ENCODE peak calls at places on chromosomes 13 and 19, in ten cellular contexts. F, Y, Q, E, L, Z, K, G, P and M are unnamed samples.

GRCh38 chr19:39167461-39168257 is 29.1 kb upstream of the NCCRP1 start:
- DNase-seq in Y (no peak), G (no peak), Q (no peak), Z (no peak), P (no peak), E (no peak), F (no peak), L (no peak), K (no peak), M (peak)

GRCh38 chr19:29622191-29623070 is 16.3 kb downstream of the POP4 start:
- DNase-seq in L (no peak), Q (no peak), K (no peak), P (no peak), F (no peak), E (no peak), G (peak), Y (peak), Z (no peak), M (no peak)

GRCh38 chr13:65497265-65497664 is 1732.9 kb downstream of the PCDH9 start:
- DNase-seq in K (peak), P (peak), Q (no peak), Y (no peak), E (no peak), Z (no peak), L (peak), F (peak), G (no peak), M (no peak)

GRCh38 chr19:16944626-16945363 is 56.0 kb downstream of the F2RL3 start:
- DNase-seq in P (no peak), Y (no peak), Z (peak), F (no peak), L (no peak), Q (no peak), G (no peak), E (no peak), K (no peak), M (no peak)

GRCh38 chr19:56155124-56155687 is 14.1 kb downstream of the ZNF444 start:
- DNase-seq in K (peak), E (no peak), P (no peak), Y (peak), L (no peak), Z (no peak), G (no peak), Q (no peak), F (no peak), M (no peak)

GRCh38 chr13:105804561-105805190 is 730.8 kb downstream of the EFNB2 start:
- DNase-seq in F (no peak), E (no peak), P (peak), Q (peak), Y (no peak), K (no peak), L (peak), Z (peak), G (no peak), M (no peak)

GRCh38 chr19:4052114-4052992 is 14.3 kb downstream of the ZBTB7A start:
- DNase-seq in K (peak), G (no peak), Q (peak), Z (no peak), Y (no peak), P (no peak), L (peak), F (no peak), E (no peak), M (peak)

GRCh38 chr13:76745246-76746200 is 140.7 kb downstream of the KCTD12 start:
- DNase-seq in Q (no peak), Y (no peak), P (no peak), L (no peak), F (no peak), E (no peak), Z (no peak), K (no peak), G (no peak), M (no peak)

GRCh38 chr19:35231956-35232746 is 3.6 kb upstream of the FAM187B start:
- DNase-seq in Q (no peak), E (no peak), P (no peak), Z (no peak), Y (no peak), L (no peak), F (no peak), G (no peak), K (no peak), M (no peak)

GRCh38 chr13:28448959-28449358 is 46.0 kb downstream of the FLT1 start:
- DNase-seq in P (no peak), L (no peak), Z (no peak), Q (no peak), G (no peak), E (no peak), Y (no peak), F (no peak), K (no peak), M (no peak)

GRCh38 chr13:76462003-76462402 is 424.2 kb downstream of the KCTD12 start:
- DNase-seq in P (no peak), L (peak), F (no peak), E (no peak), Q (peak), G (no peak), Y (no peak), Z (no peak), K (no peak), M (no peak)

GRCh38 chr13:50323440-50324070 is 308.3 kb downstream of the KCNRG start:
- DNase-seq in F (peak), Q (peak), E (no peak), L (peak), K (no peak), Y (no peak), Z (no peak), G (no peak), P (peak), M (no peak)

GRCh38 chr13:75055296-75055695 is 426.7 kb downstream of the TBC1D4 start:
- DNase-seq in P (no peak), F (no peak), G (no peak), E (no peak), Y (no peak), Z (no peak), Q (no peak), K (no peak), L (no peak), M (no peak)

GRCh38 chr13:97068146-97068545 is 73.9 kb upstream of the OXGR1 start:
- DNase-seq in Q (peak), K (no peak), E (no peak), G (no peak), Z (no peak), F (no peak), L (peak), Y (no peak), P (no peak), M (no peak)

GRCh38 chr19:15291089-15291488 is 41.2 kb downstream of the BRD4 start:
- DNase-seq in F (no peak), G (peak), Z (no peak), K (no peak), E (no peak), Y (no peak), L (peak), P (no peak), Q (no peak), M (no peak)

GRCh38 chr19:55912916-55913315 is 19.2 kb downstream of the NLRP13 start:
- DNase-seq in P (no peak), Z (no peak), Y (no peak), F (no peak), G (no peak), L (no peak), Q (no peak), E (no peak), K (no peak), M (no peak)

GRCh38 chr13:45770886-45771285 is 68.8 kb downstream of the CBY2 start:
- DNase-seq in L (no peak), G (no peak), P (no peak), F (no peak), E (no peak), K (no peak), Q (no peak), Z (no peak), Y (no peak), M (no peak)

GRCh38 chr19:10636304-10636972 is 11.1 kb downstream of the SLC44A2 start:
- DNase-seq in G (no peak), F (no peak), E (no peak), Q (no peak), L (no peak), Z (no peak), K (no peak), Y (no peak), P (no peak), M (no peak)

GRCh38 chr19:5153601-5154128 is 184.8 kb downstream of the KDM4B start:
- DNase-seq in P (no peak), F (no peak), Y (no peak), L (no peak), E (no peak), K (no peak), Q (no peak), G (peak), Z (no peak), M (no peak)

GRCh38 chr19:33794578-33795369 is 1.9 kb upstream of the KCTD15 start:
- DNase-seq in Q (no peak), F (no peak), Y (peak), E (no peak), P (no peak), L (no peak), Z (no peak), G (no peak), K (no peak), M (peak)

GRCh38 chr19:12868540-12869112 is 12.6 kb downstream of the DNASE2 start:
- DNase-seq in K (peak), P (no peak), Z (no peak), E (no peak), F (no peak), L (no peak), G (no peak), Q (no peak), Y (no peak), M (no peak)

GRCh38 chr13:106532111-106532929 is 3.1 kb downstream of the EFNB2 start:
- DNase-seq in L (peak), P (no peak), Y (peak), E (no peak), Q (peak), F (no peak), Z (no peak), K (no peak), G (peak), M (no peak)

GRCh38 chr19:4326837-4327251 is 11.8 kb downstream of the STAP2 start:
- DNase-seq in F (no peak), K (no peak), L (no peak), Z (no peak), E (no peak), Q (no peak), P (no peak), G (peak), Y (peak), M (peak)

GRCh38 chr13:26961890-26962615 is 201.5 kb upstream of the GPR12 start:
- DNase-seq in P (no peak), K (no peak), E (no peak), L (no peak), G (no peak), Z (no peak), Y (no peak), F (no peak), Q (no peak), M (no peak)

DNA sequence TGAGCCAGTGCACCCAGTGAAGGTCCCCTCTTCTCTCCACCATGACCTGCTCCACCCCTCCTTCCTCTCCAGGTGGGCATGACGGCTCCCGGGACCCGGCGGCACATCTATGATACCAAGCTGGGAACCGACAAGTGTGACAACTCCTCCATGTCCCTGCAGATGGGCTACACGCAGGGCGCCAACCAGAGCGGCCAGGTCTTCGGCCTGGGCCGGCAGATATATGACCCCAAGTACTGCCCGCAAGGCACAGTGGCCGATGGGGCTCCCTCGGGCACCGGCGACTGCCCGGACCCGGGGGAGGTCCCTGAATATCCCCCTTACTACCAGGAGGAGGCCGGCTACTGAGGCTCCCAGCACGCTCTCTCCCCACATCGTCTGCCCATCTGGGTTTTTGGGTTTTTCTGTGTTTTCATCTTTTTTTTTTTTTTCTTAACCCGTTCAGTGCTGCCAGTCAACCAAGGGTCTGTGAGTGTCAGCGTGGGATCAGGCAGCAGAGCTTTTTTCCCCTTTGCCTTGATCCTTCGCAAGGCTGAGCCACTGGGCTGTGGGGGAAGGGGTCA is 2.3 kb upstream of the ABCA7 start:
- DNase-seq in G (peak), K (no peak), Q (no peak), Y (no peak), P (no peak), L (no peak), F (no peak), Z (no peak), E (no peak), M (no peak)
- H3K4me3 ChIP-seq in G (no peak), K (no peak), Q (no peak), Y (no peak), P (no peak), L (no peak), F (no peak), Z (no peak), E (no peak), M (no peak)

GRCh38 chr19:47673426-47673825 is 39.8 kb upstream of the EHD2 start:
- DNase-seq in L (no peak), G (no peak), Q (no peak), K (no peak), Y (no peak), Z (no peak), E (no peak), P (no peak), F (no peak), M (no peak)

GRCh38 chr19:47674548-47674947 is 38.7 kb upstream of the EHD2 start:
- DNase-seq in P (no peak), L (no peak), G (no peak), Z (no peak), Y (no peak), F (no peak), E (no peak), Q (no peak), K (no peak), M (no peak)

GRCh38 chr19:47676811-47677210 is 36.4 kb upstream of the EHD2 start:
- DNase-seq in K (no peak), Z (no peak), F (no peak), Y (no peak), L (no peak), P (no peak), Q (no peak), G (no peak), E (no peak), M (no peak)

GRCh38 chr19:47675859-47676258 is 37.4 kb upstream of the EHD2 start:
- DNase-seq in Q (no peak), F (no peak), P (no peak), Y (no peak), G (no peak), E (no peak), Z (no peak), K (no peak), L (no peak), M (no peak)

DNA sequence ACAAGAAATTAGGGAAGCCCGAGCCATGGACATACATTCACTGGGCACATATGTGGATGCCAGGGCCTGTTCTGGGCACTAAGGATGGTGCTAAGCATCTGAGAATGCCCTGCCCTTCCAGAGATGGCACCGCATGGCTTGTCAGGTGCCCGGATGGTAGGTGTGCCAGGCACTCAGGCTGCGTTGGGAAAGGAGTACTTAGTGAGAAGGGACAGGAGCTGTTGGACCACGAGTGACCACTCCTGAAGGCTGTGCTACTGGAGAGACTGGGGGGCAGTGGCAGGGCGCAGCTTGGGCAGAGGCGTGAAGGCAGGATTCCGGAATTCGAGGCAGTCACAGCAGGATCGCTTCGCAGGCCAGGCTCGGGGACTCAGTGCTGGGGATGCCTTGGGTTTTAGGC is 38.0 kb upstream of the EHD2 start:
- DNase-seq in G (no peak), K (no peak), Z (no peak), Y (no peak), F (no peak), L (no peak), P (no peak), E (no peak), Q (no peak), M (no peak)
- H3K27ac ChIP-seq in G (no peak), K (no peak), Z (no peak), Y (no peak), F (no peak), L (no peak), P (no peak), E (no peak), Q (no peak), M (no peak)

DNA sequence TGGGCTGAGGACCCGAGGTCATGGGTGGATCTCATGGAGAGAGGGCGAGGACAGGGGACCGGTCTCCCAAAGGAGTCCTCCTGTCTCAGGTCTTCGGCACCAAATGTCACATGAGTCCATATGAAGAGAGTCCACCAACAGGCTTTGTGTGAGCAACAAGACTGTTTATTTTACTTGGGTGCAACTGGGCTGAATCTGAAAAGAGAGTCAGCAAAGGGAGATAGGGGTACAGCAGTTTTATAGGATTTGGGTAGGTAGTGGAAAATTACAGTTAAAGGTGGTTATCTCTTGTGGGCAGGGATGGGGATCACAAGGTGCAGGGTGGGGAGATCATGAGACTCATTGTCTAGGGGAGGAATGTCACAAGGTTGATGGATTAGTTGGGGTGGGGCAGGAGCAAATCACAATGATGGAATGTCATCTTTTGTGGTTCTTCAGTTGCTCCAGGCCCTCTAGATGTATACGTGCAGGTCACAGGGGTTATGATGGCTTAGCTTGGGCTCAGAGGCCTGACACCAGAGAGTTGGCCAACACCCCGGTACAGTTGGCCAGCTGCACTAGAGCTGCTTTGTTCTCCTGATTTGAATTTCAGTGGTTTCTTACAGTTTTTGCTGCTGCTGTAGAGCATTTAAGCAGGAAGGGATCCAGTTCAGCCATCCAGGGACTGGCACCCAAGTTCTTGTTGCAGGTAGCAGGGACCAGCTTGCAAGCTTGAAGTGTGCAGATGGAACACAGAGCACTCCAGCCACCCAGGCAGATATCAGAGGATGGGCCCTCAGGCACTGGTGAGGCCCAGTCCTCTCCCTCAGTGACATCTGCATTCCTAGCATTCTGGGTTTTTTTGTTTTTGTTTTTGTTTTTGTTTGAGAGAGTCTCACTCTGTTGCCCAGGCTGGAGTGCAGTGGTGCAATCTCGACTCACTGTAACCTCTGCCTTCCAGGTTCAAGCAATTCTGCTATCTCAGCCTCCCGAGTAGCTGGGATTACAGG is 26.4 kb upstream of the IGFL1 start:
- DNase-seq in F (no peak), Z (no peak), L (no peak), P (no peak), K (peak), E (no peak), Y (no peak), G (no peak), Q (no peak), M (no peak)
- H3K4me3 ChIP-seq in F (no peak), Z (no peak), L (no peak), P (no peak), K (peak), E (no peak), Y (no peak), G (no peak), Q (no peak), M (no peak)

GRCh38 chr13:32025730-32026129 is 5.8 kb upstream of the FRY start:
- DNase-seq in Y (peak), G (no peak), K (no peak), F (no peak), P (no peak), L (no peak), E (no peak), Z (no peak), Q (no peak), M (no peak)
- H3K27ac ChIP-seq in Y (peak), G (no peak), K (no peak), F (no peak), P (no peak), L (no peak), E (no peak), Z (no peak), Q (no peak), M (no peak)

GRCh38 chr19:8149261-8150094 is at the start of gene FBN3:
- DNase-seq in Y (peak), G (no peak), K (no peak), Q (no peak), E (no peak), P (no peak), Z (no peak), L (no peak), F (no peak), M (no peak)
- H3K4me3 ChIP-seq in Y (peak), G (peak), K (peak), Q (no peak), E (peak), P (no peak), Z (peak), L (no peak), F (peak), M (peak)

GRCh38 chr19:41405776-41406175 is 8.2 kb downstream of the BCKDHA start:
- DNase-seq in G (no peak), Z (peak), L (no peak), F (no peak), E (no peak), Y (no peak), P (no peak), K (no peak), Q (no peak), M (peak)

GRCh38 chr19:41401483-41401882 is 3.9 kb downstream of the BCKDHA start:
- DNase-seq in K (no peak), L (no peak), Z (no peak), Y (no peak), P (no peak), Q (no peak), E (no peak), G (no peak), F (no peak), M (no peak)

GRCh38 chr19:41399525-41399924 is 1.9 kb downstream of the BCKDHA start:
- DNase-seq in K (no peak), Z (no peak), L (no peak), E (no peak), F (no peak), G (no peak), P (no peak), Y (no peak), Q (no peak), M (no peak)

GRCh38 chr19:41402010-41402409 is 4.4 kb downstream of the BCKDHA start:
- DNase-seq in P (no peak), Y (no peak), F (no peak), E (no peak), Q (no peak), G (no peak), K (no peak), Z (no peak), L (no peak), M (no peak)

GRCh38 chr19:41403181-41403970 is 5.8 kb downstream of the BCKDHA start:
- DNase-seq in Y (no peak), P (no peak), Q (no peak), K (no peak), G (no peak), L (no peak), Z (no peak), F (no peak), E (no peak), M (no peak)
- H3K27ac ChIP-seq in Y (no peak), P (no peak), Q (no peak), K (no peak), G (no peak), L (no peak), Z (peak), F (no peak), E (peak), M (peak)